ENCODE peak calls at places on chromosomes 13 and 19, in eight cellular contexts. Q, F, T, S, U, H, V and R are unnamed samples.

GRCh38 chr13:33284916-33285315 is 639 bp downstream of the STARD13 start:
- DNase-seq in Q (no peak), F (no peak), T (no peak), S (no peak), U (no peak), H (no peak), V (no peak), R (no peak)

GRCh38 chr19:56477429-56478338 is 539 bp upstream of the ZNF667 start:
- DNase-seq in Q (peak), F (peak), T (peak), S (peak), U (no peak), H (peak), V (no peak), R (peak)

GRCh38 chr19:38152461-38153379 is 71.3 kb downstream of the DPF1 start:
- DNase-seq in Q (no peak), F (no peak), T (no peak), S (no peak), U (no peak), H (no peak), V (no peak), R (no peak)

GRCh38 chr19:1429750-1430149 is 8.4 kb upstream of the RPS15 start:
- DNase-seq in Q (no peak), F (no peak), T (no peak), S (no peak), U (no peak), H (no peak), V (no peak), R (no peak)

GRCh38 chr13:104773775-104774174 is 1707.6 kb upstream of the SLC10A2 start:
- DNase-seq in Q (peak), F (peak), T (no peak), S (peak), U (no peak), H (no peak), V (peak), R (peak)

GRCh38 chr13:113919761-113920160 is 54.1 kb downstream of the C13orf46 start:
- DNase-seq in Q (no peak), F (no peak), T (peak), S (no peak), U (no peak), H (no peak), V (no peak), R (no peak)

GRCh38 chr13:42170029-42170428 is 101.9 kb upstream of the AKAP11 start:
- DNase-seq in Q (no peak), F (no peak), T (no peak), S (no peak), U (no peak), H (no peak), V (no peak), R (no peak)

GRCh38 chr19:7657047-7657779 is 11.6 kb upstream of the RETN start:
- DNase-seq in Q (no peak), F (no peak), T (no peak), S (no peak), U (no peak), H (no peak), V (no peak), R (no peak)

GRCh38 chr19:6752257-6753177 is 13.0 kb downstream of the TRIP10 start:
- DNase-seq in Q (no peak), F (no peak), T (peak), S (no peak), U (no peak), H (no peak), V (no peak), R (no peak)

GRCh38 chr13:73417012-73417615 is 358.3 kb downstream of the KLF5 start:
- DNase-seq in Q (no peak), F (no peak), T (no peak), S (no peak), U (no peak), H (no peak), V (no peak), R (no peak)

GRCh38 chr19:44807652-44808462 is 1.0 kb upstream of the BCAM start:
- DNase-seq in Q (peak), F (no peak), T (no peak), S (no peak), U (no peak), H (no peak), V (peak), R (no peak)

GRCh38 chr19:371501-372160 is 27.0 kb upstream of the MIER2 start:
- DNase-seq in Q (peak), F (no peak), T (no peak), S (no peak), U (no peak), H (no peak), V (no peak), R (no peak)

GRCh38 chr19:30207357-30207756 is 164.8 kb upstream of the ZNF536 start:
- DNase-seq in Q (no peak), F (no peak), T (no peak), S (no peak), U (no peak), H (no peak), V (no peak), R (no peak)

GRCh38 chr19:12955996-12956395 is 1.0 kb downstream of the GADD45GIP1 start:
- DNase-seq in Q (no peak), F (no peak), T (no peak), S (no peak), U (no peak), H (no peak), V (no peak), R (no peak)

GRCh38 chr13:52085416-52085815 is 43.5 kb downstream of the NEK5 start:
- DNase-seq in Q (peak), F (no peak), T (no peak), S (peak), U (no peak), H (no peak), V (peak), R (no peak)